ENCODE peak calls at places on chromosomes 3 and 15, in four cellular contexts. One of them, this sample, is unnamed.

GRCh38 chr15:99476413-99477222 is 89.2 kb upstream of the MEF2A start:
- DNase-seq in vagina: peak
- DNase-seq in GM23338: no peak
- DNase-seq in GM12892: no peak
- DNase-seq in this sample: peak

GRCh38 chr15:101492752-101493692 is 3.5 kb upstream of the PCSK6 start:
- DNase-seq in vagina: peak
- DNase-seq in GM23338: no peak
- DNase-seq in GM12892: no peak
- DNase-seq in this sample: no peak

GRCh38 chr3:67094167-67094566 is 96.1 kb downstream of the KBTBD8 start:
- DNase-seq in vagina: no peak
- DNase-seq in GM23338: no peak
- DNase-seq in GM12892: no peak
- DNase-seq in this sample: no peak

GRCh38 chr15:56042523-56042922 is 49.1 kb upstream of the NEDD4 start:
- DNase-seq in vagina: no peak
- DNase-seq in GM23338: no peak
- DNase-seq in GM12892: no peak
- DNase-seq in this sample: no peak

GRCh38 chr15:75193272-75193671 is 8.4 kb upstream of the C15orf39 start:
- DNase-seq in vagina: no peak
- DNase-seq in GM23338: no peak
- DNase-seq in GM12892: no peak
- DNase-seq in this sample: no peak

GRCh38 chr3:102078864-102079808 is 229.8 kb downstream of the NFKBIZ start:
- DNase-seq in vagina: no peak
- DNase-seq in GM23338: peak
- DNase-seq in GM12892: no peak
- DNase-seq in this sample: peak

GRCh38 chr3:133591271-133591742 is 17.8 kb downstream of the CDV3 start:
- DNase-seq in vagina: no peak
- DNase-seq in GM23338: no peak
- DNase-seq in GM12892: no peak
- DNase-seq in this sample: no peak

GRCh38 chr15:84734794-84735479 is 13.5 kb upstream of the ZNF592 start:
- DNase-seq in vagina: no peak
- DNase-seq in GM23338: peak
- DNase-seq in GM12892: peak
- DNase-seq in this sample: peak

GRCh38 chr3:132535575-132536441 is 61.3 kb upstream of the ACKR4 start:
- DNase-seq in vagina: no peak
- DNase-seq in GM23338: peak
- DNase-seq in GM12892: peak
- DNase-seq in this sample: peak

GRCh38 chr15:81184188-81184587 is 12.5 kb upstream of the IL16 start:
- DNase-seq in vagina: peak
- DNase-seq in GM23338: no peak
- DNase-seq in GM12892: no peak
- DNase-seq in this sample: no peak
- TF ChIP-seq POLR2AphosphoS5 in vagina: no peak
- TF ChIP-seq POLR2AphosphoS5 in GM23338: no peak
- TF ChIP-seq POLR2AphosphoS5 in GM12892: no peak
- TF ChIP-seq POLR2AphosphoS5 in this sample: no peak

GRCh38 chr15:58999694-59000093 is 12.2 kb downstream of the RNF111 start:
- DNase-seq in vagina: no peak
- DNase-seq in GM23338: no peak
- DNase-seq in GM12892: no peak
- DNase-seq in this sample: no peak
- TF ChIP-seq POLR2AphosphoS5 in vagina: no peak
- TF ChIP-seq POLR2AphosphoS5 in GM23338: no peak
- TF ChIP-seq POLR2AphosphoS5 in GM12892: no peak
- TF ChIP-seq POLR2AphosphoS5 in this sample: no peak

DNA sequence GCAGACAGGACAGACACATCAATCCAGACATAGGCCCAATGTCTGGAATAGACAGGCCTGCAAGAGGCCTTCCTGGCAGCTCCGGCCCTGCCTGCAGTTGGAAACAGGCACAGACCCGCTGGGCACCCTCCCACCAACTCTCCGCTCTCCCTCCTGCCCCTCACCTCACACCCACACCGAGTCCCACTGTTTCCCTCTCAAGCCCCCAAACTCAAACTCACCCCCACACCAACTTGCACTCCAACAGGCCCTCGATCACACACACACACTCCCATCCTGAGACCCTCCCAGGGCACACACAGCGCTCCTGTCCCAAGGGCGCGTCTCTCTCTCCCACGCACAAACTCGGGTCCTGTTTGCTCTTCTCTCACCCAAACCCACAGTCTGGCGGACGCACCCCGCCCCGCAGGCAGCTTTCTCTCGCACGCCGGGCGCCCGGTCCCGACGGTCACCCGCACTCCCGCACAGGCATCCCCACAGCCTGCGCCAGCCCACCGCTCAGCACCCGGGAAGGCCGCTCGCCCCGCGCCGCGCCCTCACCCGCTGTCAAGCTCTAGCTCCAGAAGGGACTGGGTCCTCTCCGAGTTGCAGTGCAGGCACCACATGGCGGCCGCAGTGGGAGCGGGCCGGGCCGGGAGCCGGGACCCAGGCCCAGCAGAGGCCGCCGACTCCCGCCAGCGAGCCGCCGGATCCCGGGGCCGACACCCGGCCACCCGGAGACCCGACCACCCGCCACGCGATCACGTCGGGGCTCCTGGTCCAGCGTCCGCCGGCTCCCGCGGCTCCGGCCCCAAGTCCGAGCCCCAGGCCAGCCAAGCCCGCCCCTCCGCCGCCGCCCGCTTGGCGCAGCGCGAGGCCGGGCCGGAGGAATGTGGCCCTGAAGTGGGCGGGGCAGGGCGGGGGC is 106.1 kb downstream of the IQSEC1 start:
- DNase-seq in vagina: no peak
- DNase-seq in GM23338: peak
- DNase-seq in GM12892: peak
- DNase-seq in this sample: no peak
- TF ChIP-seq POLR2AphosphoS5 in vagina: no peak
- TF ChIP-seq POLR2AphosphoS5 in GM23338: peak
- TF ChIP-seq POLR2AphosphoS5 in GM12892: no peak
- TF ChIP-seq POLR2AphosphoS5 in this sample: peak

GRCh38 chr3:127816783-127817182 is 5.5 kb downstream of the MGLL start:
- DNase-seq in vagina: no peak
- DNase-seq in GM23338: no peak
- DNase-seq in GM12892: no peak
- DNase-seq in this sample: no peak

GRCh38 chr3:127815641-127816605 is 6.4 kb downstream of the MGLL start:
- DNase-seq in vagina: no peak
- DNase-seq in GM23338: no peak
- DNase-seq in GM12892: no peak
- DNase-seq in this sample: peak

GRCh38 chr3:127819086-127819485 is 3.2 kb downstream of the MGLL start:
- DNase-seq in vagina: no peak
- DNase-seq in GM23338: no peak
- DNase-seq in GM12892: no peak
- DNase-seq in this sample: no peak

GRCh38 chr3:127819656-127820055 is 2.7 kb downstream of the MGLL start:
- DNase-seq in vagina: no peak
- DNase-seq in GM23338: no peak
- DNase-seq in GM12892: no peak
- DNase-seq in this sample: no peak

GRCh38 chr3:127817331-127817821 is 4.9 kb downstream of the MGLL start:
- DNase-seq in vagina: no peak
- DNase-seq in GM23338: no peak
- DNase-seq in GM12892: no peak
- DNase-seq in this sample: no peak
- TF ChIP-seq POLR2AphosphoS5 in vagina: peak
- TF ChIP-seq POLR2AphosphoS5 in GM23338: no peak
- TF ChIP-seq POLR2AphosphoS5 in GM12892: no peak
- TF ChIP-seq POLR2AphosphoS5 in this sample: peak

GRCh38 chr3:183211390-183211789 is 41.7 kb upstream of the B3GNT5 start:
- DNase-seq in vagina: no peak
- DNase-seq in GM23338: no peak
- DNase-seq in GM12892: no peak
- DNase-seq in this sample: peak
- TF ChIP-seq POLR2AphosphoS5 in vagina: no peak
- TF ChIP-seq POLR2AphosphoS5 in GM23338: no peak
- TF ChIP-seq POLR2AphosphoS5 in GM12892: no peak
- TF ChIP-seq POLR2AphosphoS5 in this sample: peak

GRCh38 chr15:69037482-69037881 is 23.0 kb downstream of the NOX5 start:
- DNase-seq in vagina: no peak
- DNase-seq in GM23338: no peak
- DNase-seq in GM12892: no peak
- DNase-seq in this sample: no peak
- TF ChIP-seq POLR2AphosphoS5 in vagina: no peak
- TF ChIP-seq POLR2AphosphoS5 in GM23338: no peak
- TF ChIP-seq POLR2AphosphoS5 in GM12892: no peak
- TF ChIP-seq POLR2AphosphoS5 in this sample: no peak

DNA sequence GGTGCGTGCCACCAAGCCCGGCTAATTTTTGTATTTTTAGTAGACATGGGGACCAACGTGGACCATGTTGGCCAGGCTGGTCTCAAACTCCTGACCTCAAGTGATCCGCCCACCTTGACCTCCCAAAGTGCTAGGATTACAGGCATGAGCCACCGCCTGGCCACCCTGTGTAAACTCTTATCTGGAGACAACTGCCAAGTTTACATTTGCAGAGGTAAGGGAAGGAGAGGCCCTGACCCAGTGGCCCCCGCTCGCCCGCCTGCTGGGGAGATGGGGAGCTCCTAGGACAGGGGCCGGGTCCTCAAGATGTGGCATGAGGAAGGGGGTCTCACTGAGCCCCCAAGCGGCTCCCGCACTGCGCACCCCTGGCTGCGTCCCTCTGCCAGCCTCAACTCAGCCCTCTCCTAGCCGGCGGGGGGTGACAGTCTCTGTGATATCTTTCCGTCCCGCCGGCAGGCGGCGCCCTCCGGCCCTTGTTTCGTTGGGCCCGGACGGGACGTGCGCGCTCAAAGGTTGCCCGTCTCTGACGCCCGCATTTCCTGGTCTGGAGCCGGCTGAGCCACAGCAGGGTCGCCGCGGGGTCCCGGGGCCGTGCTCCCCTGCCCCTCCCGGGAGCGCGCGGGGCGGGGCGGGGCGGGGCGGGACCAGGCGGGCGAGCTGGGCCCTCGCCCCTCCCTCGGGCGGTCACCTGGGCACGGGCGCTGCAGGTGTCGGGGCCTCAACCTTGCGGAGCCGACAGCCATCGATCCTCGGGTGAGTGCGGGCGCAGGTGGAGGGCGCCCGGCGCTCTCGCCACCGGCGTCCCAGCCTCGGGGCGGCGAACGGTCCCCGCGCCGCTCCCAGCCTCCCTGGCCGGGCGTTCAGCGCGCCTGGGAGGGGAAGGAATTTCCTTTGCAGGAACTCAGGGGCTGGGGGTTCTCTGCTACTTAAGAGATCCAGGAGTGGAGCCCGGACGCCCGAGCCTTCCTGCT is at the start of gene GPR160:
- DNase-seq in vagina: no peak
- DNase-seq in GM23338: peak
- DNase-seq in GM12892: peak
- DNase-seq in this sample: peak
- TF ChIP-seq POLR2AphosphoS5 in vagina: no peak
- TF ChIP-seq POLR2AphosphoS5 in GM23338: peak
- TF ChIP-seq POLR2AphosphoS5 in GM12892: no peak
- TF ChIP-seq POLR2AphosphoS5 in this sample: peak

GRCh38 chr15:67067161-67067853 is 1.9 kb downstream of the SMAD3 start:
- DNase-seq in vagina: no peak
- DNase-seq in GM23338: peak
- DNase-seq in GM12892: no peak
- DNase-seq in this sample: no peak

GRCh38 chr15:67067930-67068542 is 2.6 kb downstream of the SMAD3 start:
- DNase-seq in vagina: no peak
- DNase-seq in GM23338: no peak
- DNase-seq in GM12892: no peak
- DNase-seq in this sample: no peak

GRCh38 chr15:67065531-67066005 is at the start of gene SMAD3:
- DNase-seq in vagina: no peak
- DNase-seq in GM23338: peak
- DNase-seq in GM12892: peak
- DNase-seq in this sample: peak

GRCh38 chr15:67064607-67065530 is 533 bp upstream of the SMAD3 start:
- DNase-seq in vagina: no peak
- DNase-seq in GM23338: peak
- DNase-seq in GM12892: no peak
- DNase-seq in this sample: peak

GRCh38 chr15:67066041-67067021 is 929 bp downstream of the SMAD3 start:
- DNase-seq in vagina: no peak
- DNase-seq in GM23338: peak
- DNase-seq in GM12892: no peak
- DNase-seq in this sample: no peak
- TF ChIP-seq POLR2AphosphoS5 in vagina: no peak
- TF ChIP-seq POLR2AphosphoS5 in GM23338: no peak
- TF ChIP-seq POLR2AphosphoS5 in GM12892: no peak
- TF ChIP-seq POLR2AphosphoS5 in this sample: no peak

GRCh38 chr3:151743860-151744259 is 10.1 kb downstream of the AADACL2 start:
- DNase-seq in vagina: no peak
- DNase-seq in GM23338: no peak
- DNase-seq in GM12892: no peak
- DNase-seq in this sample: no peak
- TF ChIP-seq POLR2AphosphoS5 in vagina: no peak
- TF ChIP-seq POLR2AphosphoS5 in GM23338: no peak
- TF ChIP-seq POLR2AphosphoS5 in GM12892: no peak
- TF ChIP-seq POLR2AphosphoS5 in this sample: no peak

DNA sequence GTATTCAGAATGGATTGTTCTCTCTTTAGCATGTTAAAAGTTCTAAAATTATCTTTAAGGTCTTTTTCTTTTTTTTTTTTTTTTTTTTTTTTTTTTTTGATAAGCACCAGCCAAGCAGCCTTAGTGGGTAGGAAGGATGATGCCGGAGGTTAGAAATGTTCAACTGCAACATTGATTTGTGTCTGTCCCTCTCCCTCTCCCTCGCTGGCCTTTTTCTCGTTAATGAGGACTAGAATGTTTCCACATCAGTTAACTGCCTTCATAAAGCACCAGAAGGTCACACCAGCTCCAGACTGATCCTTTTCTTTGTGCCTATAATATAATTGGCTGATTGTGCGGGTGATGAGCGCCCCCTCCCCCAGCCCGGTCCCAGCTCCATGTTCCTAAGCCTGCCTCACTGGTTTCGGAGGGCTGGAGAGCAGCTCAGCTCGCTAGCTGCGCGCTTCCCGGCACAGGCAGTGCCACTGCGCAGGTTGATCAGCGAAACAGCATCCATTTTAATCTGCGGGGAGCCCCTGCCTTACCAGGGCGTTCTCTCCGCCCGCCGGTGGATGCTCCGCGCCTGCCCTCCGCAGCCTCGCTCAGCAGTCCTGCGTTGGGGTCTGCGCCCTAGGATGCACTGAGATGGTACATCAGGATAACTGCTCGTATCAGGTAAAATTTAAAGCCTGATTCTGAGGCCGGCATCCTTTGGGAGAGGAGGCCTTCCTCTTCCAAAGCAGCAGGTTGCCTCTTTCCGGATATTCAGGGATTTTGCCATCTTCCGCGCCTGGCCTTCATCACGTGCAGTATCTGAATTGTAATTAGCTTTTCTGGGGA is 148.9 kb upstream of the IL12A start:
- DNase-seq in vagina: no peak
- DNase-seq in GM23338: peak
- DNase-seq in GM12892: no peak
- DNase-seq in this sample: no peak
- TF ChIP-seq POLR2AphosphoS5 in vagina: no peak
- TF ChIP-seq POLR2AphosphoS5 in GM23338: peak
- TF ChIP-seq POLR2AphosphoS5 in GM12892: no peak
- TF ChIP-seq POLR2AphosphoS5 in this sample: no peak